ENCODE peak calls at places on chromosomes 4 and X, in five cellular contexts. One of them, this sample, is unnamed.

GRCh38 chr4:81923140-81923539 is 450.7 kb downstream of the HNRNPD start:
- ATAC-seq in activated B cell treated with CpG ODN at 0.5 μM for 24 hours: no peak
- ATAC-seq in left lung: no peak
- ATAC-seq in activated CD8-positive, alpha-beta memory T cell treated with anti-CD3 and anti-CD28 coated beads, Interleukin-2, amount 10 ng/mL, durations not matched to agents 7 days and 5 days: peak
- ATAC-seq in stimulated activated naive B cell treated with anti-CD40 and anti-IgM and Interleukin-4, amounts not matched to agents 10 μg/mL and 1 μg/mL and 100 μg/mL, for 72 hours: no peak
- ATAC-seq in this sample: no peak

GRCh38 chrX:22963186-22963585 is 36.6 kb upstream of the DDX53 start:
- ATAC-seq in activated B cell treated with CpG ODN at 0.5 μM for 24 hours: no peak
- ATAC-seq in left lung: no peak
- ATAC-seq in stimulated activated naive B cell treated with anti-CD40 and anti-IgM and Interleukin-4, amounts not matched to agents 10 μg/mL and 1 μg/mL and 100 μg/mL, for 72 hours: no peak
- ATAC-seq in activated CD8-positive, alpha-beta memory T cell treated with anti-CD3 and anti-CD28 coated beads, Interleukin-2, amount 10 ng/mL, durations not matched to agents 7 days and 5 days: no peak
- ATAC-seq in this sample: no peak

GRCh38 chr4:149835280-149835679 is 19.6 kb upstream of the IQCM start:
- ATAC-seq in stimulated activated naive B cell treated with anti-CD40 and anti-IgM and Interleukin-4, amounts not matched to agents 10 μg/mL and 1 μg/mL and 100 μg/mL, for 72 hours: no peak
- ATAC-seq in activated B cell treated with CpG ODN at 0.5 μM for 24 hours: no peak
- ATAC-seq in activated CD8-positive, alpha-beta memory T cell treated with anti-CD3 and anti-CD28 coated beads, Interleukin-2, amount 10 ng/mL, durations not matched to agents 7 days and 5 days: no peak
- ATAC-seq in left lung: no peak
- ATAC-seq in this sample: no peak

GRCh38 chr4:68367835-68368234 is 17.9 kb upstream of the YTHDC1 start:
- ATAC-seq in stimulated activated naive B cell treated with anti-CD40 and anti-IgM and Interleukin-4, amounts not matched to agents 10 μg/mL and 1 μg/mL and 100 μg/mL, for 72 hours: no peak
- ATAC-seq in activated CD8-positive, alpha-beta memory T cell treated with anti-CD3 and anti-CD28 coated beads, Interleukin-2, amount 10 ng/mL, durations not matched to agents 7 days and 5 days: no peak
- ATAC-seq in left lung: peak
- ATAC-seq in activated B cell treated with CpG ODN at 0.5 μM for 24 hours: no peak
- ATAC-seq in this sample: no peak

GRCh38 chrX:120536056-120536455 is 24.7 kb downstream of the CUL4B start:
- ATAC-seq in left lung: no peak
- ATAC-seq in activated CD8-positive, alpha-beta memory T cell treated with anti-CD3 and anti-CD28 coated beads, Interleukin-2, amount 10 ng/mL, durations not matched to agents 7 days and 5 days: no peak
- ATAC-seq in stimulated activated naive B cell treated with anti-CD40 and anti-IgM and Interleukin-4, amounts not matched to agents 10 μg/mL and 1 μg/mL and 100 μg/mL, for 72 hours: peak
- ATAC-seq in activated B cell treated with CpG ODN at 0.5 μM for 24 hours: peak
- ATAC-seq in this sample: peak

GRCh38 chr4:86586160-86586572 is 7.9 kb upstream of the PTPN13 start:
- ATAC-seq in left lung: peak
- ATAC-seq in activated B cell treated with CpG ODN at 0.5 μM for 24 hours: no peak
- ATAC-seq in activated CD8-positive, alpha-beta memory T cell treated with anti-CD3 and anti-CD28 coated beads, Interleukin-2, amount 10 ng/mL, durations not matched to agents 7 days and 5 days: no peak
- ATAC-seq in stimulated activated naive B cell treated with anti-CD40 and anti-IgM and Interleukin-4, amounts not matched to agents 10 μg/mL and 1 μg/mL and 100 μg/mL, for 72 hours: peak
- ATAC-seq in this sample: no peak

GRCh38 chrX:69564665-69565064 is 51.2 kb upstream of the EDA start:
- ATAC-seq in left lung: no peak
- ATAC-seq in activated CD8-positive, alpha-beta memory T cell treated with anti-CD3 and anti-CD28 coated beads, Interleukin-2, amount 10 ng/mL, durations not matched to agents 7 days and 5 days: no peak
- ATAC-seq in activated B cell treated with CpG ODN at 0.5 μM for 24 hours: no peak
- ATAC-seq in stimulated activated naive B cell treated with anti-CD40 and anti-IgM and Interleukin-4, amounts not matched to agents 10 μg/mL and 1 μg/mL and 100 μg/mL, for 72 hours: no peak
- ATAC-seq in this sample: no peak

GRCh38 chrX:95764972-95765451 is 919.6 kb upstream of the DIAPH2 start:
- ATAC-seq in left lung: peak
- ATAC-seq in stimulated activated naive B cell treated with anti-CD40 and anti-IgM and Interleukin-4, amounts not matched to agents 10 μg/mL and 1 μg/mL and 100 μg/mL, for 72 hours: no peak
- ATAC-seq in activated CD8-positive, alpha-beta memory T cell treated with anti-CD3 and anti-CD28 coated beads, Interleukin-2, amount 10 ng/mL, durations not matched to agents 7 days and 5 days: no peak
- ATAC-seq in activated B cell treated with CpG ODN at 0.5 μM for 24 hours: no peak
- ATAC-seq in this sample: no peak

GRCh38 chr4:53777244-53777984 is 186.1 kb upstream of the LNX1 start:
- ATAC-seq in left lung: peak
- ATAC-seq in activated B cell treated with CpG ODN at 0.5 μM for 24 hours: no peak
- ATAC-seq in activated CD8-positive, alpha-beta memory T cell treated with anti-CD3 and anti-CD28 coated beads, Interleukin-2, amount 10 ng/mL, durations not matched to agents 7 days and 5 days: no peak
- ATAC-seq in stimulated activated naive B cell treated with anti-CD40 and anti-IgM and Interleukin-4, amounts not matched to agents 10 μg/mL and 1 μg/mL and 100 μg/mL, for 72 hours: no peak
- ATAC-seq in this sample: no peak

GRCh38 chrX:12843668-12844279 is 23.1 kb upstream of the TLR7 start:
- ATAC-seq in activated CD8-positive, alpha-beta memory T cell treated with anti-CD3 and anti-CD28 coated beads, Interleukin-2, amount 10 ng/mL, durations not matched to agents 7 days and 5 days: peak
- ATAC-seq in activated B cell treated with CpG ODN at 0.5 μM for 24 hours: peak
- ATAC-seq in stimulated activated naive B cell treated with anti-CD40 and anti-IgM and Interleukin-4, amounts not matched to agents 10 μg/mL and 1 μg/mL and 100 μg/mL, for 72 hours: peak
- ATAC-seq in left lung: no peak
- ATAC-seq in this sample: peak

GRCh38 chr4:173333658-173334084 is 487 bp downstream of the HMGB2 start:
- ATAC-seq in activated CD8-positive, alpha-beta memory T cell treated with anti-CD3 and anti-CD28 coated beads, Interleukin-2, amount 10 ng/mL, durations not matched to agents 7 days and 5 days: peak
- ATAC-seq in activated B cell treated with CpG ODN at 0.5 μM for 24 hours: no peak
- ATAC-seq in left lung: peak
- ATAC-seq in stimulated activated naive B cell treated with anti-CD40 and anti-IgM and Interleukin-4, amounts not matched to agents 10 μg/mL and 1 μg/mL and 100 μg/mL, for 72 hours: peak
- ATAC-seq in this sample: peak

GRCh38 chr4:57086324-57086723 is 23.9 kb downstream of the IGFBP7 start:
- ATAC-seq in activated CD8-positive, alpha-beta memory T cell treated with anti-CD3 and anti-CD28 coated beads, Interleukin-2, amount 10 ng/mL, durations not matched to agents 7 days and 5 days: no peak
- ATAC-seq in activated B cell treated with CpG ODN at 0.5 μM for 24 hours: no peak
- ATAC-seq in left lung: no peak
- ATAC-seq in stimulated activated naive B cell treated with anti-CD40 and anti-IgM and Interleukin-4, amounts not matched to agents 10 μg/mL and 1 μg/mL and 100 μg/mL, for 72 hours: no peak
- ATAC-seq in this sample: no peak

GRCh38 chr4:48033825-48034413 is 17.3 kb downstream of the NIPAL1 start:
- ATAC-seq in activated CD8-positive, alpha-beta memory T cell treated with anti-CD3 and anti-CD28 coated beads, Interleukin-2, amount 10 ng/mL, durations not matched to agents 7 days and 5 days: peak
- ATAC-seq in left lung: peak
- ATAC-seq in activated B cell treated with CpG ODN at 0.5 μM for 24 hours: peak
- ATAC-seq in stimulated activated naive B cell treated with anti-CD40 and anti-IgM and Interleukin-4, amounts not matched to agents 10 μg/mL and 1 μg/mL and 100 μg/mL, for 72 hours: peak
- ATAC-seq in this sample: peak

GRCh38 chrX:115952417-115953092 is 218.0 kb upstream of the AGTR2 start:
- ATAC-seq in activated CD8-positive, alpha-beta memory T cell treated with anti-CD3 and anti-CD28 coated beads, Interleukin-2, amount 10 ng/mL, durations not matched to agents 7 days and 5 days: no peak
- ATAC-seq in left lung: peak
- ATAC-seq in activated B cell treated with CpG ODN at 0.5 μM for 24 hours: no peak
- ATAC-seq in stimulated activated naive B cell treated with anti-CD40 and anti-IgM and Interleukin-4, amounts not matched to agents 10 μg/mL and 1 μg/mL and 100 μg/mL, for 72 hours: no peak
- ATAC-seq in this sample: no peak

GRCh38 chr4:152150214-152150613 is 385.7 kb downstream of the FBXW7 start:
- ATAC-seq in stimulated activated naive B cell treated with anti-CD40 and anti-IgM and Interleukin-4, amounts not matched to agents 10 μg/mL and 1 μg/mL and 100 μg/mL, for 72 hours: no peak
- ATAC-seq in left lung: no peak
- ATAC-seq in activated B cell treated with CpG ODN at 0.5 μM for 24 hours: no peak
- ATAC-seq in activated CD8-positive, alpha-beta memory T cell treated with anti-CD3 and anti-CD28 coated beads, Interleukin-2, amount 10 ng/mL, durations not matched to agents 7 days and 5 days: no peak
- ATAC-seq in this sample: no peak

GRCh38 chr4:11698846-11699590 is 270.3 kb upstream of the HS3ST1 start:
- ATAC-seq in activated B cell treated with CpG ODN at 0.5 μM for 24 hours: no peak
- ATAC-seq in stimulated activated naive B cell treated with anti-CD40 and anti-IgM and Interleukin-4, amounts not matched to agents 10 μg/mL and 1 μg/mL and 100 μg/mL, for 72 hours: no peak
- ATAC-seq in left lung: peak
- ATAC-seq in activated CD8-positive, alpha-beta memory T cell treated with anti-CD3 and anti-CD28 coated beads, Interleukin-2, amount 10 ng/mL, durations not matched to agents 7 days and 5 days: no peak
- ATAC-seq in this sample: no peak

GRCh38 chr4:141711211-141711610 is 74.8 kb downstream of the IL15 start:
- ATAC-seq in left lung: peak
- ATAC-seq in activated B cell treated with CpG ODN at 0.5 μM for 24 hours: no peak
- ATAC-seq in activated CD8-positive, alpha-beta memory T cell treated with anti-CD3 and anti-CD28 coated beads, Interleukin-2, amount 10 ng/mL, durations not matched to agents 7 days and 5 days: no peak
- ATAC-seq in stimulated activated naive B cell treated with anti-CD40 and anti-IgM and Interleukin-4, amounts not matched to agents 10 μg/mL and 1 μg/mL and 100 μg/mL, for 72 hours: no peak
- ATAC-seq in this sample: no peak